ENCODE peak calls at places on chromosome 11, in seven cellular contexts. S, J, K, Y, G, N and D are unnamed samples.

GRCh38 chr11:78615724-78616123 is 41.1 kb upstream of the NARS2 start:
- DNase-seq in K (no peak), N (no peak), G (no peak), J (no peak), S (no peak), Y (no peak), D (no peak)

GRCh38 chr11:69493931-69494821 is 12.7 kb downstream of the LINC01488 start:
- DNase-seq in K (no peak), J (no peak), Y (no peak), G (peak; percentile 17), N (peak; percentile 80), S (no peak), D (no peak)

GRCh38 chr11:17694711-17695110 is 24.7 kb upstream of the MYOD1 start:
- DNase-seq in S (no peak), K (no peak), Y (no peak), G (no peak), J (no peak), N (no peak), D (no peak)

GRCh38 chr11:34330653-34331052 is 27.2 kb downstream of the ABTB2 start:
- DNase-seq in Y (no peak), J (no peak), K (no peak), N (no peak), G (no peak), S (no peak), D (no peak)

GRCh38 chr11:6333112-6333511 is 12.8 kb upstream of the CAVIN3 start:
- DNase-seq in S (no peak), Y (no peak), K (no peak), N (no peak), G (no peak), J (no peak), D (no peak)

GRCh38 chr11:129695543-129696308 is 119.9 kb upstream of the TMEM45B start:
- DNase-seq in N (peak; percentile 86), Y (no peak), K (peak; percentile 24), G (peak; percentile 47), S (peak; percentile 63), J (no peak), D (no peak)

GRCh38 chr11:66915866-66916265 is 42.3 kb downstream of the PC start:
- DNase-seq in J (no peak), G (no peak), S (no peak), Y (no peak), N (no peak), K (no peak), D (no peak)

GRCh38 chr11:134124660-134125451 is 56.0 kb downstream of the JAM3 start:
- DNase-seq in K (peak; percentile 61), S (no peak), N (peak; percentile 76), J (no peak), Y (peak; percentile 4), G (peak; percentile 64), D (peak; percentile 75)

GRCh38 chr11:2816941-2817421 is 68.6 kb downstream of the CDKN1C start:
- DNase-seq in G (peak; percentile 18), S (no peak), N (peak; percentile 44), K (no peak), J (no peak), Y (peak; percentile 45), D (peak; percentile 82)

GRCh38 chr11:8730697-8731020 is 48.1 kb downstream of the RPL27A start:
- DNase-seq in Y (no peak), N (no peak), G (no peak), S (no peak), K (no peak), J (no peak), D (no peak)

GRCh38 chr11:12139144-12139881 is 28.9 kb downstream of the MICAL2 start:
- DNase-seq in N (peak; percentile 61), J (no peak), Y (peak; percentile 35), K (peak; percentile 20), G (peak; percentile 40), S (no peak), D (peak; percentile 73)

GRCh38 chr11:15911377-15912044 is 444.8 kb downstream of the SOX6 start:
- DNase-seq in G (peak; percentile 79), S (no peak), J (no peak), N (no peak), Y (no peak), K (peak; percentile 13), D (no peak)

GRCh38 chr11:63851354-63851753 is 12.4 kb downstream of the MARK2 start:
- DNase-seq in J (no peak), Y (no peak), S (no peak), K (no peak), N (no peak), G (no peak), D (no peak)

GRCh38 chr11:12418019-12418611 is 40.7 kb downstream of the PARVA start:
- DNase-seq in J (no peak), G (peak; percentile 38), S (no peak), N (no peak), Y (peak; percentile 64), K (no peak), D (no peak)

GRCh38 chr11:8777907-8778767 is 95.5 kb downstream of the RPL27A start:
- DNase-seq in G (peak; percentile 76), J (no peak), Y (peak; percentile 61), N (no peak), K (no peak), S (no peak), D (peak; percentile 86)

GRCh38 chr11:130434521-130435223 is 6.3 kb upstream of the ADAMTS8 start:
- DNase-seq in K (peak; percentile 89), N (peak; percentile 87), S (peak; percentile 58), J (no peak), Y (peak; percentile 66), G (peak; percentile 79), D (peak; percentile 90)

GRCh38 chr11:49221112-49221511 is 12.7 kb upstream of the FOLH1 start:
- DNase-seq in K (no peak), Y (no peak), J (no peak), N (no peak), S (no peak), G (no peak), D (no peak)

GRCh38 chr11:68903288-68903630 is 373 bp downstream of the MRPL21 start:
- DNase-seq in J (no peak), G (no peak), K (no peak), N (peak; percentile 44), S (no peak), Y (no peak), D (no peak)

GRCh38 chr11:70712471-70712870 is 314.1 kb downstream of the CTTN start:
- DNase-seq in G (no peak), K (no peak), N (peak; percentile 84), J (no peak), Y (no peak), S (no peak), D (no peak)

GRCh38 chr11:79232346-79232745 is 208.5 kb downstream of the TENM4 start:
- DNase-seq in S (no peak), J (no peak), N (no peak), G (no peak), Y (no peak), K (no peak), D (no peak)

GRCh38 chr11:45182902-45183301 is 36.5 kb downstream of the PRDM11 start:
- DNase-seq in K (peak; percentile 11), S (no peak), G (no peak), J (no peak), Y (peak; percentile 26), N (no peak), D (peak; percentile 65)

GRCh38 chr11:17544181-17544622 is at the start of gene USH1C:
- DNase-seq in K (no peak), G (no peak), J (no peak), N (peak; percentile 73), Y (no peak), S (no peak), D (no peak)